ENCODE peak calls at places on chromosomes 13 and 19, in nine cellular contexts. A is GDM1; X is Panc1; D is amniotic stem cell; V is activated CD8-positive, alpha-beta memory T cell treated with anti-CD3 and anti-CD28 coated beads, Interleukin-2, amount 50 U/mL, for 4 hours; S is DMS53; Z is astrocyte of the spinal cord; O is activated CD4-positive, alpha-beta T cell treated with anti-CD3 and anti-CD28 coated beads for 24 hours; Y is adrenal gland. T is an unnamed sample.
A peak's percentile ranks its signal among the peaks of the same experiment; 100 is the strongest.

GRCh38 chr13:51557875-51558604 is 26.2 kb upstream of the WDFY2 start:
- DNase-seq in D (peak; percentile 70), V (no peak), Y (no peak), S (peak; percentile 84), O (no peak), A (no peak), Z (peak; percentile 75), X (no peak), T (no peak)

GRCh38 chr13:59034198-59034597 is 1129.5 kb downstream of the DIAPH3 start:
- DNase-seq in V (no peak), A (no peak), Z (no peak), D (no peak), S (no peak), Y (no peak), X (no peak), O (no peak), T (no peak)

GRCh38 chr13:60351816-60352215 is 45.2 kb upstream of the TDRD3 start:
- DNase-seq in A (no peak), Z (no peak), V (no peak), Y (no peak), S (no peak), O (no peak), D (no peak), X (no peak), T (no peak)

GRCh38 chr19:37933965-37934364 is 27.0 kb downstream of the SIPA1L3 start:
- DNase-seq in A (no peak), Y (peak; percentile 55), Z (peak; percentile 34), S (peak; percentile 35), X (no peak), V (no peak), D (no peak), O (no peak), T (peak; percentile 55)

GRCh38 chr19:21568816-21569496 is 63.6 kb downstream of the ZNF429 start:
- DNase-seq in V (peak; percentile 67), S (peak; percentile 98), O (peak; percentile 81), A (no peak), Z (peak; percentile 57), Y (peak; percentile 98), D (no peak), X (no peak), T (no peak)

GRCh38 chr13:109272595-109273325 is 513.6 kb downstream of the IRS2 start:
- DNase-seq in V (no peak), O (no peak), X (no peak), A (no peak), S (no peak), Z (peak; percentile 27), Y (no peak), D (no peak), T (no peak)

GRCh38 chr13:24264976-24265375 is 44.4 kb upstream of the C1QTNF9 start:
- DNase-seq in Z (no peak), A (peak; percentile 65), D (no peak), Y (peak; percentile 53), X (no peak), O (peak; percentile 65), S (no peak), V (peak; percentile 78), T (no peak)

GRCh38 chr13:26475176-26476110 is 82.0 kb upstream of the WASF3 start:
- DNase-seq in V (no peak), X (no peak), D (no peak), Z (no peak), Y (peak; percentile 43), O (no peak), S (no peak), A (no peak), T (no peak)

GRCh38 chr19:1041835-1042685 is 2.2 kb downstream of the ABCA7 start:
- DNase-seq in A (no peak), S (peak; percentile 92), D (no peak), X (peak; percentile 47), V (no peak), Z (no peak), O (no peak), Y (no peak), T (peak; percentile 89)